ENCODE peak calls at places on chromosomes 16 and 17, in seven cellular contexts. H is stimulated activated CD8-positive, alpha-beta memory T cell treated with anti-CD3 and anti-CD28 coated beads, Interleukin-7, amount 100 ng/mL, for 24 hours; U is A549; D is globus pallidus; T is amniotic stem cell; G is left kidney; L is EL. Y is an unnamed sample.

GRCh38 chr17:73584987-73585386 is 59.3 kb downstream of the SDK2 start:
- DNase-seq in H (no peak), U (no peak), D (no peak), T (no peak), G (no peak), L (no peak), Y (no peak)

GRCh38 chr17:45791935-45792334 is 7.8 kb downstream of the CRHR1 start:
- DNase-seq in H (no peak), U (no peak), D (no peak), T (no peak), G (no peak), L (no peak), Y (no peak)

GRCh38 chr17:35879748-35880654 is at the start of gene CCL5:
- DNase-seq in H (no peak), U (no peak), D (no peak), T (no peak), G (no peak), L (no peak), Y (no peak)

GRCh38 chr16:70573451-70574121 is 50.0 kb downstream of the SF3B3 start:
- DNase-seq in H (no peak), U (no peak), D (peak; percentile 9), T (no peak), G (peak; percentile 77), L (peak; percentile 87), Y (no peak)

GRCh38 chr16:57479043-57479421 is 7.3 kb downstream of the DOK4 start:
- DNase-seq in H (no peak), U (no peak), D (peak; percentile 31), T (no peak), G (peak; percentile 22), L (no peak), Y (no peak)

GRCh38 chr17:73281926-73282325 is 20.2 kb upstream of the CPSF4L start:
- DNase-seq in H (no peak), U (no peak), D (no peak), T (no peak), G (peak; percentile 87), L (no peak), Y (no peak)

GRCh38 chr16:65066646-65067045 is 55.2 kb downstream of the CDH11 start:
- DNase-seq in H (no peak), U (no peak), D (no peak), T (no peak), G (no peak), L (no peak), Y (no peak)

GRCh38 chr16:18800674-18801196 is 614 bp downstream of the ARL6IP1 start:
- DNase-seq in H (no peak), U (no peak), D (no peak), T (no peak), G (peak; percentile 61), L (no peak), Y (no peak)

GRCh38 chr17:52084176-52084575 is 74.3 kb downstream of the CA10 start:
- DNase-seq in H (no peak), U (no peak), D (no peak), T (no peak), G (no peak), L (no peak), Y (no peak)

GRCh38 chr17:51385208-51385607 is 124.9 kb downstream of the UTP18 start:
- DNase-seq in H (no peak), U (no peak), D (no peak), T (no peak), G (no peak), L (no peak), Y (no peak)

GRCh38 chr17:59001158-59001814 is 105.4 kb downstream of the TRIM37 start:
- DNase-seq in H (peak; percentile 30), U (no peak), D (no peak), T (peak; percentile 31), G (peak; percentile 78), L (peak; percentile 82), Y (peak; percentile 35)